ENCODE peak calls at places on chromosomes 11 and 22, in six cellular contexts. Y, D, R, M, C and L are unnamed samples.

GRCh38 chr11:69892237-69892985 is 73.2 kb upstream of the FGF3 start:
- DNase-seq in Y (no peak), D (no peak), R (no peak), M (peak; percentile 75), C (no peak), L (peak; percentile 65)

GRCh38 chr11:96706761-96707160 is 316.9 kb downstream of the JRKL start:
- DNase-seq in Y (no peak), D (no peak), R (no peak), M (no peak), C (no peak), L (no peak)

GRCh38 chr22:49129736-49130135 is 697.9 kb downstream of the BRD1 start:
- DNase-seq in Y (no peak), D (no peak), R (no peak), M (no peak), C (no peak), L (no peak)

GRCh38 chr22:45910928-45911467 is 66.0 kb downstream of the WNT7B start:
- DNase-seq in Y (no peak), D (no peak), R (no peak), M (no peak), C (no peak), L (no peak)

GRCh38 chr22:30969532-30970355 is 679 bp downstream of the TUG1 start:
- DNase-seq in Y (peak; percentile 44), D (no peak), R (peak; percentile 1), M (no peak), C (peak; percentile 49), L (no peak)

GRCh38 chr11:72787262-72788104 is 6.4 kb downstream of the STARD10 start:
- DNase-seq in Y (no peak), D (no peak), R (no peak), M (peak; percentile 88), C (no peak), L (peak; percentile 72)

GRCh38 chr22:40221055-40221414 is 43.3 kb downstream of the TNRC6B start:
- DNase-seq in Y (no peak), D (no peak), R (no peak), M (no peak), C (no peak), L (no peak)

GRCh38 chr11:76277298-76278175 is 71.2 kb upstream of the WNT11 start:
- DNase-seq in Y (no peak), D (no peak), R (no peak), M (no peak), C (no peak), L (no peak)